ENCODE peak calls at places on chromosomes 12 and 14, in five cellular contexts. F is IMR-90; Q is cardiac muscle cell; Z is AG04449; I is Jurkat, Clone E6-1. D is an unnamed sample.

GRCh38 chr12:118068361-118068958 is 7.5 kb upstream of the WSB2 start:
- DNase-seq in F (no peak), Q (no peak), Z (no peak), I (no peak), D (no peak)

GRCh38 chr12:89016970-89017778 is 335.1 kb downstream of the DUSP6 start:
- DNase-seq in F (peak), Q (peak), Z (no peak), I (peak), D (peak)

GRCh38 chr14:67335781-67336180 is 23.8 kb downstream of the ATP6V1D start:
- DNase-seq in F (peak), Q (peak), Z (no peak), I (peak), D (peak)

GRCh38 chr12:70365648-70366518 is at the start of gene KCNMB4:
- DNase-seq in F (peak), Q (peak), Z (no peak), I (peak), D (peak)

GRCh38 chr14:74973003-74973614 is 17.7 kb upstream of the PGF start:
- DNase-seq in F (peak), Q (no peak), Z (no peak), I (peak), D (no peak)

GRCh38 chr12:92439397-92439779 is 263.4 kb upstream of the PLEKHG7 start:
- DNase-seq in F (peak), Q (no peak), Z (no peak), I (no peak), D (peak)

GRCh38 chr12:131114331-131114730 is 160.6 kb downstream of the ADGRD1 start:
- DNase-seq in F (no peak), Q (no peak), Z (no peak), I (no peak), D (no peak)

GRCh38 chr14:67650161-67650560 is 24.3 kb downstream of the VTI1B start:
- DNase-seq in F (no peak), Q (no peak), Z (no peak), I (no peak), D (no peak)

GRCh38 chr14:65079788-65080187 is 22.5 kb downstream of the MAX start:
- DNase-seq in F (no peak), Q (no peak), Z (no peak), I (no peak), D (no peak)

GRCh38 chr12:25187781-25188180 is 7.2 kb downstream of the DNAI7 start:
- DNase-seq in F (peak), Q (no peak), Z (peak), I (no peak), D (no peak)

GRCh38 chr14:22646570-22647254 is 2.6 kb upstream of the OR6J1 start:
- DNase-seq in F (peak), Q (no peak), Z (no peak), I (no peak), D (no peak)

GRCh38 chr14:70809238-70810214 is at the start of gene MAP3K9:
- DNase-seq in F (peak), Q (peak), Z (no peak), I (peak), D (peak)

GRCh38 chr14:88838015-88838414 is 13.6 kb downstream of the TTC8 start:
- DNase-seq in F (no peak), Q (no peak), Z (no peak), I (no peak), D (no peak)

GRCh38 chr14:101361451-101362433 is 199.6 kb upstream of the DIO3 start:
- DNase-seq in F (no peak), Q (no peak), Z (no peak), I (no peak), D (no peak)

GRCh38 chr12:116377194-116377735 is 99.8 kb upstream of the MED13L start:
- DNase-seq in F (no peak), Q (no peak), Z (no peak), I (no peak), D (no peak)

GRCh38 chr12:116373610-116374606 is 96.4 kb upstream of the MED13L start:
- DNase-seq in F (no peak), Q (no peak), Z (no peak), I (no peak), D (no peak)

GRCh38 chr12:116378002-116378401 is 100.5 kb upstream of the MED13L start:
- DNase-seq in F (no peak), Q (no peak), Z (no peak), I (no peak), D (no peak)

GRCh38 chr12:116375278-116375842 is 97.9 kb upstream of the MED13L start:
- DNase-seq in F (no peak), Q (no peak), Z (no peak), I (no peak), D (no peak)

GRCh38 chr12:116376354-116377193 is 99.1 kb upstream of the MED13L start:
- DNase-seq in F (peak), Q (no peak), Z (no peak), I (no peak), D (no peak)
- H3K4me3 ChIP-seq in F (no peak), Q (no peak), Z (no peak), I (no peak), D (no peak)

GRCh38 chr12:8089718-8090117 is 7.6 kb downstream of the NECAP1 start:
- DNase-seq in F (no peak), Q (no peak), Z (no peak), I (no peak), D (no peak)

GRCh38 chr12:8087666-8088065 is 5.6 kb downstream of the NECAP1 start:
- DNase-seq in F (no peak), Q (no peak), Z (no peak), I (no peak), D (no peak)

DNA sequence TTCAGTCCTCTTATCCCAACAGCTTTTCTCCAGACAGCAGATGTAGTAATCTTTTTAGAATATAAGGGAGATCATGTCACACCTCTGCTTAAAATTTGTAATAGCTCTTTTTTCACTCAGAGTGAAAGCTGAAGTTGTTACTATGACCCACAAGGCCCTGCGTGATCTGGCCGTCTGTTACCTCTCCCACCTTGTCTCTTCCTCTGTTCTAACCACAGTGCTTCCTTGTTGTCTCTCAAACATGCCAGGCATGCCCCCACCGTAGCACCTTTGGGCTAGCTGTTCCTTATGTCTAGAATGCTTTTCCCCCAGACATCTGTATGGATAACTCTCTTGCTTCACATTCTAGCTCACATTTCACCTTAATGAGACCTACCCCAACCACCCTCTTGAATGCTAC is 6.5 kb downstream of the NECAP1 start:
- DNase-seq in F (no peak), Q (no peak), Z (no peak), I (peak), D (no peak)
- H3K4me3 ChIP-seq in F (no peak), Q (no peak), Z (no peak), I (peak), D (no peak)

GRCh38 chr12:11497995-11498394 is 102.6 kb upstream of the PRB2 start:
- DNase-seq in F (no peak), Q (no peak), Z (no peak), I (no peak), D (no peak)

GRCh38 chr12:11499802-11500201 is 104.4 kb upstream of the PRB2 start:
- DNase-seq in F (no peak), Q (no peak), Z (no peak), I (no peak), D (no peak)

GRCh38 chr12:11497438-11497837 is 102.1 kb upstream of the PRB2 start:
- DNase-seq in F (no peak), Q (no peak), Z (no peak), I (no peak), D (no peak)

GRCh38 chr12:11500222-11500860 is 105.0 kb upstream of the PRB2 start:
- DNase-seq in F (peak), Q (peak), Z (no peak), I (peak), D (peak)

GRCh38 chr12:11500861-11501230 is 105.5 kb upstream of the PRB2 start:
- DNase-seq in F (no peak), Q (no peak), Z (no peak), I (no peak), D (no peak)
- H3K4me3 ChIP-seq in F (no peak), Q (no peak), Z (no peak), I (no peak), D (no peak)

DNA sequence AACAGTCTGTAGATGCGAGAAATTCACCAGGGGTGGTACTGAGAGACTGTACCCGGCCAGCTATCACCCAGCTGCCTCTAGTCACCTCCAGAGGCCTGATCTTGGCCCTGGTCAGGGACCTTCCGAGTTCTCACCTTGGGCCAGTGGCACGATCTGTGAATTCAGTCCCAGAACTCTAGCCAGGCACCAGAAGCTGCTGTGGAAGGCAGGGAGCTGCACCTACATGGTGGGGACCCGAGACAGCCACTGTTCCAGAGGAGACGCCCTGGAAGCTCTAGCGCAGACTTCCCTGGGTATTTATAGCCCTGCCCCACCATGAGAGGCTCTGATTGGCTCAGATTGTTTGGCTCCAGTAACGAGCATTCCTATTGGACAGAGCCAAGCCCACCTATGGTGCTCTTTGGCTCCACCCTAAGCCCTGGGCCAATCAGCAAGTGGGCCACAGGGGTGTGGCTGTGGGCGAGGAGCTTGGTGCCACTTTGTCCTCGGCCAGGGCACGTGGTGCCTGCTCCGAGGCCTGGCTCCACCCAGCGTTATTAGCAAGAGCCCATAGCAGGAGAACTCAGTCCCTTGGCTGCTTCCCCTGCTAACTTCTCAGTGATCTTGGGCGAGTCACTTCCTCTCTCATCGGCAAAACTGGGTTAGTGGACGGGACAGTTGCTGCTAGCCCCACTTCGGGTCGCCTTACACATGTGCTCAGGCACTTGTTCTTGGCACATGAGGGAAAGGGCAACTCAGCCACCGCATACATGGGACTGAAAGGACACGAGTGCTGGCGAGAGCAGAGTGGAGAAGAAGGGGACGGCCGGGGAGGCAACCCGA is 89.0 kb upstream of the BCL11B start:
- DNase-seq in F (no peak), Q (no peak), Z (no peak), I (peak), D (peak)
- H3K4me3 ChIP-seq in F (no peak), Q (no peak), Z (no peak), I (no peak), D (no peak)

GRCh38 chr14:93788307-93788556 is at the start of gene PRIMA1:
- DNase-seq in F (no peak), Q (no peak), Z (no peak), I (no peak), D (no peak)

GRCh38 chr14:93785423-93785822 is 2.9 kb downstream of the PRIMA1 start:
- DNase-seq in F (no peak), Q (no peak), Z (no peak), I (no peak), D (no peak)

GRCh38 chr14:93789366-93790130 is 1.3 kb upstream of the PRIMA1 start:
- DNase-seq in F (no peak), Q (peak), Z (no peak), I (no peak), D (no peak)

GRCh38 chr14:93788557-93789365 is 476 bp upstream of the PRIMA1 start:
- DNase-seq in F (no peak), Q (peak), Z (no peak), I (no peak), D (peak)

DNA sequence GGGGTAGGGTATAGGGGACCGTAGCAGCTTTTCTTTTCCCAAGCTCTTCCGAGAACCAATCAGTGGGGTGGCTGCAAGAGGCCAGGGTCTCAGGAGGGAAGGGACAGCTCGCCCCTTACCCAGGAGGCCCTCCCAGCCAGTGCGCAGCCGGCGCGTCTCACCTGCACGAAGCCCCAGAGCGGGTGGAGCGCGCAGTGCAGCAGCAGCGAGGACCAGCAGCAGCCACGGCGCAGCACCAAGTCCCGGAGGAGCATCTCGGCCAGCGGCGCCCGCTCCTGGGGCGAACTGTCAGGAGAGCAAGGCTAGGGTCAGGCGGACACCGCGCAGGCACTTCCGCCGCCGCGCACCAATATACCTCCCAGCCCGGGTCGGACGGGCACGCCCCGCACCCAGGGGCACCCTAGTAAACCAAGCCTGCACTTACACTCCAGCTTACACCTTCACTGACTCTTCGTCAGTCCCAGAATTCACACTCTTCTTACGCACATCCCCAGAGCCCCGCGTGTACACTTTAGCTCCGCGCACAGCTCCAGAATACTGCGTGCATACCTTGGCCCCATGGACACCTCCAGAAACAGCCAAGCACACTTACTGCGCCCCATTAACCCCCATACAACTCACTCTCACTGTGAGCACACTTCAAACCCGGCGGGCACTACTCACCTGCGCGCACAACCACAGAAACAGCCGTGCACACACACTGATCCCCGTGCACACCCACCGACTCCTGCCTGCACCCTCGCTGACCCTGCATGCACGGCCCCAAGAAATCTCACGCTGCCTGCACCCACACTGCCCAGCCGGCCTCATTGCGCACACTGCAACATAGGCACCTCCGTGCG is 599 bp downstream of the PRIMA1 start:
- DNase-seq in F (no peak), Q (peak), Z (no peak), I (no peak), D (no peak)
- H3K4me3 ChIP-seq in F (no peak), Q (peak), Z (no peak), I (no peak), D (peak)

GRCh38 chr12:3882896-3883564 is 9.8 kb upstream of the PARP11 start:
- DNase-seq in F (peak), Q (peak), Z (no peak), I (peak), D (peak)

GRCh38 chr12:3885179-3886094 is 12.2 kb upstream of the PARP11 start:
- DNase-seq in F (peak), Q (peak), Z (no peak), I (peak), D (peak)

GRCh38 chr12:3881208-3881980 is 8.2 kb upstream of the PARP11 start:
- DNase-seq in F (no peak), Q (no peak), Z (no peak), I (no peak), D (no peak)

GRCh38 chr12:3882396-3882795 is 9.2 kb upstream of the PARP11 start:
- DNase-seq in F (no peak), Q (no peak), Z (no peak), I (no peak), D (no peak)

GRCh38 chr12:3884671-3885070 is 11.5 kb upstream of the PARP11 start:
- DNase-seq in F (no peak), Q (no peak), Z (no peak), I (no peak), D (no peak)
- H3K4me3 ChIP-seq in F (no peak), Q (no peak), Z (no peak), I (no peak), D (no peak)

GRCh38 chr14:106846218-106846617 is 1319.8 kb downstream of the TMEM121 start:
- DNase-seq in F (no peak), Q (no peak), Z (no peak), I (peak), D (no peak)

GRCh38 chr14:106843951-106844483 is 1317.6 kb downstream of the TMEM121 start:
- DNase-seq in F (no peak), Q (no peak), Z (no peak), I (peak), D (no peak)

GRCh38 chr14:106845286-106846087 is 1319.1 kb downstream of the TMEM121 start:
- DNase-seq in F (no peak), Q (no peak), Z (no peak), I (peak), D (no peak)

GRCh38 chr14:106843376-106843775 is 1317.0 kb downstream of the TMEM121 start:
- DNase-seq in F (no peak), Q (no peak), Z (no peak), I (peak), D (no peak)

GRCh38 chr14:106844608-106845285 is 1318.4 kb downstream of the TMEM121 start:
- DNase-seq in F (no peak), Q (no peak), Z (no peak), I (peak), D (peak)
- H3K4me3 ChIP-seq in F (no peak), Q (no peak), Z (no peak), I (peak), D (peak)

GRCh38 chr12:104670439-104671406 is 214.0 kb downstream of the CHST11 start:
- DNase-seq in F (no peak), Q (no peak), Z (no peak), I (peak), D (no peak)

GRCh38 chr12:104672096-104672445 is 215.3 kb downstream of the CHST11 start:
- DNase-seq in F (no peak), Q (no peak), Z (no peak), I (no peak), D (no peak)

GRCh38 chr12:104672501-104673265 is 215.9 kb downstream of the CHST11 start:
- DNase-seq in F (no peak), Q (no peak), Z (no peak), I (no peak), D (no peak)

GRCh38 chr12:104669851-104670337 is 213.1 kb downstream of the CHST11 start:
- DNase-seq in F (peak), Q (no peak), Z (no peak), I (peak), D (no peak)

DNA sequence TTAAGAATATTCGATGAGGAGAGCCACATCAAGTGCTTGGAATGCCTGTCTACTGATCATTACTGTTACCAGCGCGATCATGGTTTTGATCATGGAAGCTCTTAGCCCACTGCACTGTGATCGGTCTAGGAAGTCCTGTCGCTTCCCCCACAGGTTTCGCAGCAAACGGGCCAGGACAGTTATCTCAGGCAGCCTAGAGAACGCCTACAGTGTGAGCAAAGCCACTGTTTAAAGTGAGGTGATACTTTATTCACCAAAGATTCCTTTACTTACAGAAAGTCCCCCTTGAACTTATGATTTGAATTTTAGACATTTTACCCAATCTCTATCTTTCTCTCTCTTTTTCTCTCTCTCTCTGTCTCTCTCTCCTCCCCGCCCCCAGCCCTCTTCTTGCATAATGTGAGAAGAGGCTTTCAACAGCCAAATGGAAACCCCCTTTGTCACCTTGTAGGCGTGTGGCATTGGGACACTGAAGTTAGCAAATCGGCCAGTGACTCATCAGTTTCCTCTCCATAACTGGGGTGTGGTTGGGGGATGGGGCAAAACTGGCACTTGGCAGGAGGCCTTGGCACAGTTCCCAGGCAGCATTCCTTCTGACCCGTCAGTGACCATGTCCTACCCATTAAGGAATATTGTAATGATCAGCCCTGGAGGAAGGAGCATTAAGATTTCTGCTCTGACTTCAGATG is 214.8 kb downstream of the CHST11 start:
- DNase-seq in F (peak), Q (peak), Z (peak), I (no peak), D (peak)
- H3K4me3 ChIP-seq in F (no peak), Q (no peak), Z (no peak), I (no peak), D (no peak)